ENCODE peak calls at places on chromosomes 11 and 22, in ten cellular contexts. N, Q, P, G, Z, A, M, H, K and T are unnamed samples.

GRCh38 chr11:124865181-124865901 is at the start of gene ROBO3:
- DNase-seq in N (no peak), Q (peak; percentile 12), P (no peak), G (peak; percentile 48), Z (no peak), A (no peak), M (no peak), H (no peak), K (peak; percentile 19), T (no peak)

GRCh38 chr11:45580399-45580798 is 85.0 kb downstream of the CHST1 start:
- DNase-seq in N (no peak), Q (no peak), P (no peak), G (peak; percentile 65), Z (peak; percentile 69), A (peak; percentile 14), M (no peak), H (no peak), K (no peak), T (no peak)

GRCh38 chr11:64103377-64103985 is 62.4 kb downstream of the MACROD1 start:
- DNase-seq in N (no peak), Q (no peak), P (no peak), G (peak; percentile 61), Z (no peak), A (no peak), M (no peak), H (no peak), K (no peak), T (no peak)

GRCh38 chr11:109508185-109508584 is 86.2 kb downstream of the C11orf87 start:
- DNase-seq in N (no peak), Q (no peak), P (no peak), G (no peak), Z (no peak), A (no peak), M (no peak), H (no peak), K (no peak), T (no peak)

GRCh38 chr11:69403556-69404215 is 77.8 kb upstream of the LINC01488 start:
- DNase-seq in N (no peak), Q (no peak), P (no peak), G (no peak), Z (no peak), A (no peak), M (no peak), H (no peak), K (no peak), T (no peak)

GRCh38 chr11:107562647-107563208 is 2.8 kb downstream of the ALKBH8 start:
- DNase-seq in N (no peak), Q (no peak), P (no peak), G (no peak), Z (peak; percentile 44), A (no peak), M (no peak), H (no peak), K (no peak), T (no peak)

GRCh38 chr11:44766112-44766971 is 39.6 kb downstream of the TSPAN18 start:
- DNase-seq in N (no peak), Q (peak; percentile 66), P (no peak), G (no peak), Z (peak; percentile 93), A (no peak), M (no peak), H (no peak), K (peak; percentile 92), T (no peak)

GRCh38 chr11:64247729-64248531 is 1.2 kb upstream of the PPP1R14B start:
- DNase-seq in N (no peak), Q (peak; percentile 53), P (no peak), G (no peak), Z (no peak), A (no peak), M (no peak), H (no peak), K (no peak), T (no peak)

GRCh38 chr22:25447067-25447688 is 117.3 kb upstream of the GRK3 start:
- DNase-seq in N (no peak), Q (no peak), P (no peak), G (no peak), Z (no peak), A (no peak), M (no peak), H (no peak), K (no peak), T (peak; percentile 34)

GRCh38 chr11:99277281-99277680 is 256.5 kb downstream of the CNTN5 start:
- DNase-seq in N (no peak), Q (no peak), P (no peak), G (peak; percentile 11), Z (no peak), A (no peak), M (no peak), H (no peak), K (no peak), T (no peak)

GRCh38 chr11:47271328-47271727 is 1.4 kb downstream of the MADD start:
- DNase-seq in N (no peak), Q (no peak), P (no peak), G (no peak), Z (no peak), A (no peak), M (no peak), H (no peak), K (no peak), T (peak; percentile 25)

GRCh38 chr11:1674879-1675235 is 22.1 kb upstream of the KRTAP5-6 start:
- DNase-seq in N (no peak), Q (no peak), P (no peak), G (peak; percentile 60), Z (no peak), A (no peak), M (no peak), H (no peak), K (no peak), T (no peak)

GRCh38 chr11:132402056-132402684 is 1031.8 kb downstream of the NTM start:
- DNase-seq in N (no peak), Q (no peak), P (no peak), G (peak; percentile 80), Z (peak; percentile 30), A (peak; percentile 3), M (no peak), H (no peak), K (no peak), T (no peak)

DNA sequence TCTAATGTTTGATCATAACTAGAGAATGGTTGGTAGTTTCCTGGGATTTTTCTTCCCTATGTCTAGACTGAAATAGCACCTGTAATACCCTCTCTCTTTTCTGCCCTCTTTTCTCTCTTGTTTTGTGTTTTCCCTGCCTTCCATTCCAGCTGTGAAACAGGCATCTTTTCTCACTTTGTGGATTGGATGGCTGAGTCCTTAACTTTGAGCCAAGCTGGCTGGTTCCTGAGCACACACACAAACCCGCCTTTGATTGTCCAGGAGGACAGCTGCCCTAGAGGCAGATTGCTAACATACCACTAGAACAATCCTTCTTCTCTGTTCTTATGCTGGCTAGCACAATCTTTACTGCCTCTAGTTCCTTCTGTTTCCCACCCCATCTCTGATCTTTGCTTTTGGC is 17.7 kb downstream of the CTNND1 start:
- DNase-seq in N (no peak), Q (no peak), P (no peak), G (peak; percentile 60), Z (peak; percentile 79), A (no peak), M (no peak), H (no peak), K (peak; percentile 45), T (no peak)
- H3K27ac ChIP-seq in N (peak overlapping the region; percentile 93), Q (peak overlapping the region; percentile 74), P (peak overlapping the region; percentile 93), G (peak overlapping the region; percentile 98), Z (peak overlapping the region; percentile 100), A (no peak overlapping the region), M (peak overlapping the region; percentile 75), H (no peak overlapping the region), K (peak overlapping the region; percentile 90), T (no peak overlapping the region)

GRCh38 chr22:20776624-20777405 is 2.9 kb downstream of the SERPIND1 start:
- DNase-seq in N (no peak), Q (no peak), P (no peak), G (no peak), Z (no peak), A (no peak), M (no peak), H (no peak), K (no peak), T (no peak)
- H3K27ac ChIP-seq in N (no peak overlapping the region), Q (no peak overlapping the region), P (peak overlapping the region; percentile 43), G (no peak overlapping the region), Z (no peak overlapping the region), A (no peak overlapping the region), M (no peak overlapping the region), H (peak overlapping the region; percentile 71), K (peak overlapping the region; percentile 50), T (no peak overlapping the region)

GRCh38 chr11:12044799-12045198 is 36.4 kb upstream of the DKK3 start:
- DNase-seq in N (no peak), Q (no peak), P (no peak), G (no peak), Z (no peak), A (no peak), M (no peak), H (no peak), K (no peak), T (no peak)
- H3K27ac ChIP-seq in N (peak overlapping the region; percentile 57), Q (no peak overlapping the region), P (peak overlapping the region; percentile 96), G (no peak overlapping the region), Z (no peak overlapping the region), A (no peak overlapping the region), M (peak overlapping the region; percentile 62), H (no peak overlapping the region), K (peak overlapping the region; percentile 66), T (no peak overlapping the region)

DNA sequence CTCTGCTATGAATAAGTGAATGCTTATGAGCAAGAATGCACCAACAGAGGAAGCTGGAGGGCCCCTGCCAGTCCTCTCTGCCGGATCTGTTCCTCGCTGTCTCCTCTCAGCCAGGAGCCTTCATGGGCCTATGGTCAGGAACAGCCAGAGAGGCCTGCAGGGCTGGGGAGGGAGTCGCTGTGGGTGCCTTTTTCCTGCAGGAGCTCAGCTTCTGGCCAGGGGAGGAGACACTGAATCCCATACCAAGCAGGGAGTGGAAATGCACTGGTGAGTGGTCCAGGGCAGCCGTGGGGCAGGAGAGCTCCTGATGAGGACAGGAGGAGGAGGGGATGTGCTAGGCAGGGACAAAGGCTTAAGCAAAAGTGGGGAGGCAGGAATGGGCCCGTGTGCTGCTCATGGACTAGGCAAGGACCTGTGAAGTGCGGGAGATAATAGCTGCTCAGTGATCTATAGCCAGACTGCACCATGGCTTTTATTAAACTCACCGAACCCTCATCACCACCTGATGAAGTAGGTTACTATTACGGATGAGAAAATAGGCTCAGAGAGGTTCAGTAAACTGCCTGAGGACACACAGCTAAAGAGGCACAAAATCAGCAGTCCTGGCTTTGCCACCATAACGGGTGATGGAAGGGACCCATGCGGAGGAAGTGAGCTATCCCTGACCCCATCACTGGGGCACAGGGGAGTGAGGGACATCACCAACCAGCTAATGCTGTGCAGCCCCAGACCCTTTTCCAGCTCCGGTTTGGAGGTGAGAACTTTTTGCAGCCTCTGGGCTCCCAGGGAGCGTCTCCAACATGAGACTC is 7.1 kb upstream of the DERL3 start:
- DNase-seq in N (no peak), Q (no peak), P (peak; percentile 32), G (no peak), Z (no peak), A (no peak), M (peak; percentile 47), H (no peak), K (no peak), T (peak; percentile 39)
- H3K27ac ChIP-seq in N (peak overlapping the region; percentile 25), Q (no peak overlapping the region), P (peak overlapping the region; percentile 42), G (no peak overlapping the region), Z (peak overlapping the region; percentile 86), A (no peak overlapping the region), M (peak overlapping the region; percentile 77), H (no peak overlapping the region), K (peak overlapping the region; percentile 80), T (peak overlapping the region; percentile 82)

GRCh38 chr22:36257308-36257707 is 4.4 kb downstream of the APOL1 start:
- DNase-seq in N (no peak), Q (no peak), P (no peak), G (no peak), Z (no peak), A (no peak), M (no peak), H (no peak), K (no peak), T (no peak)
- H3K27ac ChIP-seq in N (no peak overlapping the region), Q (no peak overlapping the region), P (no peak overlapping the region), G (no peak overlapping the region), Z (no peak overlapping the region), A (no peak overlapping the region), M (no peak overlapping the region), H (no peak overlapping the region), K (no peak overlapping the region), T (no peak overlapping the region)

GRCh38 chr22:20254975-20255946 is 12.9 kb downstream of the RTN4R start:
- DNase-seq in N (no peak), Q (no peak), P (no peak), G (no peak), Z (no peak), A (no peak), M (no peak), H (no peak), K (no peak), T (no peak)
- H3K27ac ChIP-seq in N (no peak overlapping the region), Q (no peak overlapping the region), P (peak overlapping the region; percentile 12), G (no peak overlapping the region), Z (no peak overlapping the region), A (peak overlapping the region; percentile 68), M (no peak overlapping the region), H (no peak overlapping the region), K (no peak overlapping the region), T (no peak overlapping the region)